ENCODE peak calls at places on chromosomes 4 and X, in six cellular contexts. T is MCF 10A, X is HCT116, K is anterior cingulate cortex, U is kidney tubule cell, M is ecto neural progenitor cell. O is an unnamed sample.

GRCh38 chrX:86237482-86237881 is 89.2 kb downstream of the DACH2 start:
- DNase-seq in T (no peak), X (no peak), K (no peak), U (no peak), M (no peak), O (no peak)

GRCh38 chr4:21744046-21744445 is 204.5 kb downstream of the KCNIP4 start:
- DNase-seq in T (peak; percentile 1), X (no peak), K (no peak), U (peak; percentile 12), M (no peak), O (no peak)

GRCh38 chr4:184936071-184936470 is 82.2 kb upstream of the HELT start:
- DNase-seq in T (no peak), X (no peak), K (no peak), U (no peak), M (no peak), O (no peak)

GRCh38 chr4:176565044-176565443 is 227.7 kb downstream of the VEGFC start:
- DNase-seq in T (no peak), X (no peak), K (no peak), U (no peak), M (no peak), O (peak; percentile 14)

GRCh38 chr4:26048378-26048882 is 134.4 kb downstream of the SMIM20 start:
- DNase-seq in T (peak; percentile 81), X (no peak), K (no peak), U (peak; percentile 33), M (no peak), O (no peak)

GRCh38 chr4:123096038-123096437 is 173.6 kb upstream of the NUDT6 start:
- DNase-seq in T (peak; percentile 32), X (peak; percentile 18), K (no peak), U (peak; percentile 4), M (no peak), O (peak; percentile 48)

GRCh38 chrX:154006965-154007364 is 12.7 kb downstream of the IRAK1 start:
- DNase-seq in T (no peak), X (no peak), K (no peak), U (no peak), M (no peak), O (no peak)

GRCh38 chrX:24423960-24424359 is 41.1 kb upstream of the PDK3 start:
- DNase-seq in T (no peak), X (no peak), K (no peak), U (peak; percentile 51), M (no peak), O (peak; percentile 5)

GRCh38 chr4:85672116-85672515 is 197.2 kb downstream of the ARHGAP24 start:
- DNase-seq in T (no peak), X (no peak), K (no peak), U (no peak), M (no peak), O (no peak)